ENCODE peak calls at places on chromosomes 13 and 19, in seven cellular contexts. T is nucleus accumbens; U is progenitor cell of endocrine pancreas; O is naive thymus-derived CD8-positive, alpha-beta T cell; P is activated CD4-positive, alpha-beta T cell treated with anti-CD3 and anti-CD28 coated beads, Interleukin-2, amount 50 U/mL, for 1 hour; M is stimulated activated CD4-positive, alpha-beta T cell treated with anti-CD3 and anti-CD28 coated beads, Interleukin-15, amount 100 ng/mL, for 24 hours; Q is NCI-H1048. F is an unnamed sample.

GRCh38 chr13:34419025-34419424 is 523.0 kb upstream of the NBEA start:
- DNase-seq in T (no peak), U (no peak), O (no peak), P (no peak), M (no peak), Q (no peak), F (no peak)

GRCh38 chr19:3361384-3362216 is 4.8 kb upstream of the NFIC start:
- DNase-seq in T (peak), U (no peak), O (no peak), P (no peak), M (no peak), Q (no peak), F (no peak)

GRCh38 chr19:3178973-3179738 is 587 bp downstream of the S1PR4 start:
- DNase-seq in T (no peak), U (no peak), O (peak), P (peak), M (peak), Q (no peak), F (no peak)

GRCh38 chr19:28874742-28875141 is 338.2 kb downstream of the UQCRFS1 start:
- DNase-seq in T (no peak), U (no peak), O (no peak), P (no peak), M (no peak), Q (no peak), F (no peak)

GRCh38 chr13:75596657-75597182 is 39.4 kb upstream of the LMO7 start:
- DNase-seq in T (no peak), U (no peak), O (no peak), P (no peak), M (no peak), Q (no peak), F (no peak)

GRCh38 chr13:24746618-24747247 is 17.2 kb upstream of the RNF17 start:
- DNase-seq in T (no peak), U (peak), O (no peak), P (no peak), M (peak), Q (no peak), F (no peak)

GRCh38 chr13:21234537-21234936 is 58.1 kb downstream of the MRPL57 start:
- DNase-seq in T (no peak), U (no peak), O (no peak), P (no peak), M (no peak), Q (no peak), F (no peak)

GRCh38 chr13:52751196-52751595 is 11.6 kb upstream of the CNMD start:
- DNase-seq in T (no peak), U (no peak), O (no peak), P (no peak), M (no peak), Q (no peak), F (no peak)

GRCh38 chr19:47275866-47276461 is 1.3 kb downstream of the INAFM1 start:
- DNase-seq in T (no peak), U (no peak), O (no peak), P (no peak), M (no peak), Q (no peak), F (no peak)

GRCh38 chr19:8367327-8368001 is 3.5 kb downstream of the ANGPTL4 start:
- DNase-seq in T (peak), U (no peak), O (no peak), P (no peak), M (no peak), Q (no peak), F (no peak)

GRCh38 chr19:44712864-44713515 is 14.0 kb downstream of the CEACAM16 start:
- DNase-seq in T (no peak), U (no peak), O (no peak), P (no peak), M (no peak), Q (no peak), F (no peak)

GRCh38 chr19:3720533-3720917 is 12.3 kb downstream of the TJP3 start:
- DNase-seq in T (no peak), U (no peak), O (no peak), P (no peak), M (no peak), Q (no peak), F (no peak)

GRCh38 chr13:101930331-101930730 is 471.5 kb downstream of the FGF14 start:
- DNase-seq in T (no peak), U (no peak), O (no peak), P (no peak), M (no peak), Q (no peak), F (no peak)

GRCh38 chr19:15869109-15869555 is 28.7 kb downstream of the CYP4F2 start:
- DNase-seq in T (no peak), U (no peak), O (peak), P (peak), M (peak), Q (no peak), F (peak)

GRCh38 chr13:111974065-111974640 is 92.8 kb upstream of the SOX1 start:
- DNase-seq in T (no peak), U (no peak), O (no peak), P (no peak), M (no peak), Q (no peak), F (no peak)

GRCh38 chr13:74097116-74097515 is 37.1 kb downstream of the KLF12 start:
- DNase-seq in T (no peak), U (no peak), O (no peak), P (no peak), M (no peak), Q (no peak), F (no peak)

GRCh38 chr13:44653261-44653660 is 77.1 kb upstream of the TSC22D1 start:
- DNase-seq in T (no peak), U (no peak), O (no peak), P (no peak), M (no peak), Q (no peak), F (no peak)